ENCODE peak calls at places on chromosome 19, in six cellular contexts. V, Q, Z, L, S and O are unnamed samples.

GRCh38 chr19:42576241-42576640 is 18.5 kb downstream of the CEACAM8 start:
- DNase-seq in S (no peak), L (no peak), Q (no peak), V (no peak), Z (no peak), O (no peak)

GRCh38 chr19:806815-807421 is 9.7 kb downstream of the PTBP1 start:
- DNase-seq in Q (peak), L (no peak), V (no peak), S (no peak), Z (no peak), O (peak)

GRCh38 chr19:38245826-38246498 is 10.2 kb downstream of the PPP1R14A start:
- DNase-seq in L (no peak), S (no peak), Q (no peak), Z (no peak), V (no peak), O (no peak)

GRCh38 chr19:31838163-31838798 is 489.0 kb upstream of the TSHZ3 start:
- DNase-seq in Z (no peak), V (no peak), Q (no peak), S (no peak), L (no peak), O (no peak)

GRCh38 chr19:36182612-36183454 is 30.6 kb upstream of the COX7A1 start:
- DNase-seq in S (no peak), V (no peak), Z (no peak), Q (no peak), L (no peak), O (no peak)

GRCh38 chr19:32469796-32470195 is 64.2 kb downstream of the DPY19L3 start:
- DNase-seq in Q (no peak), V (no peak), Z (no peak), L (no peak), S (no peak), O (no peak)

GRCh38 chr19:28422046-28422445 is 790.9 kb downstream of the UQCRFS1 start:
- DNase-seq in Z (no peak), Q (no peak), V (no peak), L (no peak), S (no peak), O (no peak)

GRCh38 chr19:29571181-29571580 is 34.9 kb upstream of the POP4 start:
- DNase-seq in L (no peak), Q (no peak), S (no peak), V (no peak), Z (no peak), O (no peak)

GRCh38 chr19:42088471-42089190 is 12.7 kb downstream of the ZNF574 start:
- DNase-seq in S (no peak), Z (no peak), Q (no peak), V (no peak), L (no peak), O (no peak)

DNA sequence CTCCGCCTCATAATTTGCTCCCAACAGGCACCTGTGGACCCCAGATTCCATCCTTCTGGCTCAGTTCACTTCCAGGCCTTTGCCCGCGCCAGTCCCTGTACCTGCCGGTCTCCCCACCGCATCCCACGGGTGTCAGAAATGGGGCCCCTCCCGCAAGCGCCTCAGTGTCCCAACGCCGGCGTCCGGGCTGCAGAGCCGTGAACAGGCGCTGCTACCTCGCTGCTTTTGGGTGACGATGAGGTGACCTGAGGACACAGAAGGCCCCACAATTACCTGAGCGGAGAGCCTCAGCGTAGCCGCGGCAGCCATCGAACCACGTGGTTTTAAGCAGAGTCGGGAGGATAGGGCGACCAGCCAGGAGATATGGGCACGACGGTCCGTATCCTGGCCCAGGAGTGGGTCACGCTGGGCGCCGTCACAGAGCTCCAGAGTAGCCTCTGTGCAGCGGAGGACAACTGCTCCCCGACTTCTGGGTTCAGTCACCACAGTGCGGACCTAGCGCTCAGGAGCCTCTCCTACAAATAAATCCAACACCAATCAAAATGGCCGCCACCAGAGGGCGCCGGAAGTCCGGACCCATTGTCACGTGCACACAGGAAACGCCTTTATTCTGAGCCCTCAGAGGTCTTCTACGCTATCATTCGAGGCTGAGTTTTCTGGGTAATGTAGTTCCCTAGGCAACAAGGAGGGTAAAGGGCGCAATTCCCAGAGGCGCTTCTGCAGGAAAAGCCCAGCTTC is at the start of gene ZNF814:
- DNase-seq in V (no peak), L (peak), S (peak), Q (no peak), Z (peak), O (peak)
- TF ChIP-seq POLR2A in V (no peak), L (peak), S (peak), Q (no peak), Z (peak), O (peak)

DNA sequence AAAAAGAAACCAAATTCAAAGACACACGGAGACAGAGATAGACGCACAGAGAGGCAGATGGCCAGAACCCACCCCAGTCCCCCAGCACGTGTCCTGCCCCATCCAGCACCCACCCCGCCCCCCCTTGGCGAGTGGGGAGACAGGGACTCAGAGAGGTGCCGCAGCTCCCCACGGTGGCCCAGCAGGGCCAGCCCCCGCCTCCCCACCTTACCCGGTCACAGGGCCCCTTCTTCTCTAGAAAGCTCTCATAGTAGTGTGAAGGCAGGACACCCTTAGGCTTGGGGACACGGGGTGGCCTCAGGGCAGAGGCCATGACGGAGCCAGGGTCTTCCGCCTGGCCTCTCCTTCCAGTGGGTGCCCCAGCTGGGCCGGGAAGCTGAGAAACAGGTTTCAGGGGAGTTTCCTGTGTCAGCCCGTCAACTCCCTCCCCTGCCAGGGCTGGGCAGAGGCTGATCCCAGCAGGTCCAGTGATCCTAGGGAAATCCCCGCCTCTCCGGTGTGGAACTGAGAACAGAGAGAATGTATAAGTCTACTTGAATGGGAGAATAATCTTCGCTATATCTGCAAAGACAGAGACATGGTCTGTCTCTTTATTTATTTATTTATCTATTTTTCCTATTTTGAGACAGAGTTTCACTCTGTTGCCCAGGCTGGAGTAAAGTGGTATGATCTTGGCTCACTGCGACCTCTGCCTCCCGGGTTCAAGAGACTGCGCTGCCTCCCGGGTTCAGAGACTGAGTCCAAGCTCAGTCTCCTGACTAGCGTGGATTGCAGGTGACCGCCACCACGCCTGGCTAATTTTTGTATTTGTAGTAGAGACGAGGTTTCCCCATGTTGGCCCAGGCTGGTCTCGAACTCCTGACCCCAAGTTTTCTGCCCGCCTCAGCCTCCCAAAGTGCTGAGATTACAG is at the start of gene STAP2:
- DNase-seq in Q (peak), L (no peak), Z (no peak), V (peak), S (no peak), O (no peak)
- TF ChIP-seq TAF1 in Q (no peak), L (peak), Z (peak), V (peak), S (peak), O (no peak)

DNA sequence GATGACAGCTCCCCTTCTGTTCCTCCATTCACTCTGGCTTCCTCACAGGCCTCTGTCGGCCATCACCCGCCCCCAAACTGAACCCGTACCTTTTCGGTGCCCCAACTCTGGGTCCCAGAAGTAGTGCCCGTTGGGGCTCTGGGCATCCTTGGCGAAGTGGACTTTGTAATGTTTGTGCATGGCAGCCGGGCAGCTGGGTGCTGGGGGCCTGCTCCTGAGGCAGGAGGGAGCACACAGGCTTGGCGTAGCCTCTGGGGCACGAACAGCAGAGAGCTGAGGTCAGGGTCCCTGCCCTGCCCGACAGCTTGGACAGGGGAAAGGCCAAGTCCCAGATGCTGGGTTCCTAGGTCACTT is 834 bp downstream of the NKPD1 start:
- DNase-seq in Z (no peak), V (no peak), L (no peak), Q (no peak), S (no peak), O (no peak)
- TF ChIP-seq POLR2A in Z (no peak), V (no peak), L (no peak), Q (no peak), S (no peak), O (no peak)

DNA sequence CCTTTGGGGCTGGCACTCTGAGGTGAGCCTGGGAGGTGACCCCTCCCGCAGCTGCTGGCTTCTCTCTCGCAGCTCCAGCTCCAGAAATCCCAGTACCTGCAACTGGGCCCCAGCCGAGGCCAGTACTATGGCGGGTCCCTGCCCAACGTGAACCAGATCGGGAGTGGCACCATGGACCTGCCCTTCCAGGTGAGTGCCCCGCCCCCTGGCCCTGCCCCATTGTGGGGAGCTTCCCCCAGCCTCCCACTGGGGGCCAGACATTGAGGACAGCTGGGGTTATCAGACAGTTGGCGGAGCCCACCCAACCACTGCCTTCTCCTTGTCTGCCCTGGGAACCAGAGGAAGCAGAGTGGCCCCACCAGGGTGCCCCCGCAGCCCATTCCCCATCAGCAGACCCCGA is 48.3 kb downstream of the COMP start:
- DNase-seq in Q (peak), L (no peak), S (no peak), Z (no peak), V (no peak), O (no peak)
- TF ChIP-seq TAF1 in Q (no peak), L (no peak), S (no peak), Z (no peak), V (no peak), O (no peak)

DNA sequence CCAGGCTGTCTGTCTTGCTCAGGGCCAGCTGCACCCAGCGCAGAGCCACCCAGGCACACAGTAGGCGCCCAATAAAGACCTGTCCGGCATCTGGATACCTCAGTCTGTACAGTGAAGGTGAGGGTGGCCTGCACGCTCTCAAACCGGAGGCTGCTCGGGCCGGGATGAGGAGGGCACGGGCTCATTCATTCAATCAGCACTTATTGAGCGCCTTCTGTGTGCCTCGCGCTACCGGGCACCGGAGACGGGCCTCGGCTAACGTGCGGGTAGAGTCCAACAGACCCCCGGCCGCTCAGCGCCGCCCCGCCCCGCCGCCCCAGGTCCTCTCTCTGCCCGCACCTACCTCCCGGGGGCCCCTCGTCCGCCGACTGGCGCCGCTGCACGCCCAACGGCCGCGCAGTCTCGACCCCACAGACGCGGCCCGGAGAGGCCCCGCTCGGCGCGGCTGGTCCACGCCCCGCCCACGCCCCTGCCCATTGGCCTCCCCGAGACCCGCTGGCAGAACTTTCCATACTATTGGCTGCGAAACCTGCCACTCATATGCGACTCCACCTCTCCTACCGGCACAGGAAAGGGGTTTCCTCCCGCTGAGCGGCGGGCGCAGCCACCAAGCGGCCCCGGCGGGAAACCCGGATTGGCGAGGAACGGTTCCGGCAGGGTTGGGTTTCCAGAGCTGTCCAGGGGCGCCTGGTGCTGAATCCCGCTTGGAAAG is at the start of gene SLC39A3:
- DNase-seq in V (peak), Z (peak), Q (peak), L (peak), S (peak), O (peak)
- TF ChIP-seq POLR2A in V (peak), Z (peak), Q (no peak), L (no peak), S (no peak), O (peak)

DNA sequence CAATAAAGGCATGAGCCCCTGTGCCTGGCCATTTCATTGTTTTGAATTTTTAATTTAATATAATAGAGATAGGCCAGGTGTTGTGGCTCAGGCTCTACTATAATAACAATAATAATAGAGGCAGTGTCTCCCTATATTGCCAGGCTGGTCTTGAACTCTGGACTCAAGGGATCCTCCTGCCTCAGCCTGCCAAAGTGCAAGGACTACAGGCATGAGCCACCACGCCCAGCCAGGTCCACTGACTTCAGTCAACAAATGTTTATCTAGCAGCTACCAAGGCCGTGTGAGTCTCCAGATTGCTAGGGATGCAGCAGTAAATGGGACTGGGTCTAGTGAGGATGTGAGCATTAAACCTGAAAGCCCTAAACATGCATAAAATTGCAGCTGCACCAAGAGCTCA is 13.8 kb upstream of the ILF3 start:
- DNase-seq in L (no peak), Z (no peak), V (peak), S (no peak), Q (no peak), O (no peak)
- TF ChIP-seq TAF1 in L (no peak), Z (no peak), V (no peak), S (no peak), Q (no peak), O (no peak)

DNA sequence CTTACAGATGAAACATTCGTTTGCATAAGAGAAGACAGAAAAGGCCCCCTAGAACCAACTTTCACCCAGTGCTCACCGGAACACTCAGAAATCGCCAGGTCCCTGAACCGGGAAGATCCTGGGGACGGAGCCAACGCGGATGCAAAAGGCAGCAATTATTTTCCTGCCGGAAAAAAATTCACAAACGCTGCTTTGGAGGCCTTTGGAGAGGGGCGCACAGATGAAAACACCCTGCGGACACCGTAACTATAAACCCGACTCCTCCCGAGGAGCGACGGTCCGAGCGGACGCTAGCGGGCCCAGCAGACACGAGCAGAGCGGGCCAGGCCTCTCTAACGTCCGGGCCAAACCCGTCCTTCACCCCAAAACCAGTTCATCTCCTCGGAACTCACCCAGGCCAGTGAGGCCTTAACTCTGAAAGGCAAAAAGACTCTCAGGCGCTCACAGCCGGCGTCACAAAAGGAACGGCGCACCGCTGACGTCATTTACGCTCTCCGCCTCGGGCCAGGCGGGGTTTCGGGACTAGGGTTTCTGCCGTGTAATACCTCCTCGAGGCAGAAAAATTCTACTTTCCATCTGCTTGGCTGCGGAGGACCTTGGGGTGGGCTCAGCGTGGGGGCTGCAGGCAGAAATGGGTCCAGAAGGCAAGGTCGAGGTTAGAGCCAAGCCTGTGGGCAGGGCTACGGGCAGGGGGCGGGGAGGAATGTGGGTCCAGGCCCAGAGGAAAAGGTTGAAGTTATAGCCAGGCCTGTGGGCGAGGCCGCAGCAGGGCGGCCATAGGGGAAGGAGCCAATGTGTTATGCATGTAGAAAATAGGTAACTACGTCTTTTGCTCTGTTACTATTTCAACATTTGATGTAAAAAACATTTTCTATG is at the start of gene ZNF426:
- DNase-seq in S (peak), V (peak), Z (peak), Q (peak), L (peak), O (peak)
- TF ChIP-seq POLR2A in S (peak), V (peak), Z (peak), Q (peak), L (peak), O (peak)

GRCh38 chr19:49140951-49141350 is 14.2 kb downstream of the HRC start:
- DNase-seq in V (no peak), L (no peak), Q (no peak), Z (no peak), S (no peak), O (no peak)
- TF ChIP-seq TAF1 in V (no peak), L (no peak), Q (no peak), Z (no peak), S (no peak), O (no peak)